ENCODE peak calls at places on chromosomes 1 and 21, in ten cellular contexts. One of them, this sample, is unnamed.

GRCh38 chr1:165403835-165404482 is 41.0 kb downstream of the RXRG start:
- DNase-seq in HFFc6: no peak
- DNase-seq in WTC11: peak; percentile 66
- DNase-seq in T-cell: no peak
- DNase-seq in astrocyte of the spinal cord: no peak
- DNase-seq in GM12865: peak; percentile 48
- DNase-seq in occipital lobe: no peak
- DNase-seq in psoas muscle: no peak
- DNase-seq in stimulated activated CD4-positive, alpha-beta T cell treated with anti-CD3 and anti-CD28 coated beads, Interleukin-15, amount 100 ng/mL, for 24 hours: peak; percentile 39
- DNase-seq in stimulated activated CD8-positive, alpha-beta memory T cell treated with anti-CD3 and anti-CD28 coated beads, Interleukin-15, amount 100 ng/mL, for 24 hours: no peak
- DNase-seq in this sample: no peak

GRCh38 chr1:155882235-155882634 is 22.9 kb downstream of the SYT11 start:
- DNase-seq in T-cell: no peak
- DNase-seq in stimulated activated CD8-positive, alpha-beta memory T cell treated with anti-CD3 and anti-CD28 coated beads, Interleukin-15, amount 100 ng/mL, for 24 hours: no peak
- DNase-seq in HFFc6: no peak
- DNase-seq in occipital lobe: no peak
- DNase-seq in stimulated activated CD4-positive, alpha-beta T cell treated with anti-CD3 and anti-CD28 coated beads, Interleukin-15, amount 100 ng/mL, for 24 hours: no peak
- DNase-seq in WTC11: no peak
- DNase-seq in astrocyte of the spinal cord: no peak
- DNase-seq in psoas muscle: no peak
- DNase-seq in GM12865: peak; percentile 34
- DNase-seq in this sample: no peak

GRCh38 chr1:89934441-89934840 is 60.5 kb upstream of the ZNF326 start:
- DNase-seq in stimulated activated CD8-positive, alpha-beta memory T cell treated with anti-CD3 and anti-CD28 coated beads, Interleukin-15, amount 100 ng/mL, for 24 hours: no peak
- DNase-seq in WTC11: no peak
- DNase-seq in astrocyte of the spinal cord: no peak
- DNase-seq in occipital lobe: no peak
- DNase-seq in T-cell: no peak
- DNase-seq in GM12865: no peak
- DNase-seq in psoas muscle: no peak
- DNase-seq in HFFc6: no peak
- DNase-seq in stimulated activated CD4-positive, alpha-beta T cell treated with anti-CD3 and anti-CD28 coated beads, Interleukin-15, amount 100 ng/mL, for 24 hours: no peak
- DNase-seq in this sample: no peak

GRCh38 chr21:17467829-17468228 is 45.0 kb upstream of the CXADR start:
- DNase-seq in HFFc6: no peak
- DNase-seq in GM12865: no peak
- DNase-seq in stimulated activated CD4-positive, alpha-beta T cell treated with anti-CD3 and anti-CD28 coated beads, Interleukin-15, amount 100 ng/mL, for 24 hours: no peak
- DNase-seq in WTC11: no peak
- DNase-seq in astrocyte of the spinal cord: no peak
- DNase-seq in T-cell: no peak
- DNase-seq in stimulated activated CD8-positive, alpha-beta memory T cell treated with anti-CD3 and anti-CD28 coated beads, Interleukin-15, amount 100 ng/mL, for 24 hours: no peak
- DNase-seq in psoas muscle: no peak
- DNase-seq in occipital lobe: no peak
- DNase-seq in this sample: no peak

GRCh38 chr1:36133484-36133883 is 8.5 kb upstream of the COL8A2 start:
- DNase-seq in stimulated activated CD8-positive, alpha-beta memory T cell treated with anti-CD3 and anti-CD28 coated beads, Interleukin-15, amount 100 ng/mL, for 24 hours: no peak
- DNase-seq in psoas muscle: no peak
- DNase-seq in astrocyte of the spinal cord: peak; percentile 91
- DNase-seq in stimulated activated CD4-positive, alpha-beta T cell treated with anti-CD3 and anti-CD28 coated beads, Interleukin-15, amount 100 ng/mL, for 24 hours: no peak
- DNase-seq in HFFc6: peak; percentile 97
- DNase-seq in WTC11: no peak
- DNase-seq in GM12865: no peak
- DNase-seq in T-cell: no peak
- DNase-seq in occipital lobe: peak; percentile 12
- DNase-seq in this sample: no peak

GRCh38 chr1:16267690-16268180 is 30.8 kb upstream of the CPLANE2 start:
- DNase-seq in psoas muscle: no peak
- DNase-seq in WTC11: no peak
- DNase-seq in astrocyte of the spinal cord: no peak
- DNase-seq in stimulated activated CD4-positive, alpha-beta T cell treated with anti-CD3 and anti-CD28 coated beads, Interleukin-15, amount 100 ng/mL, for 24 hours: no peak
- DNase-seq in stimulated activated CD8-positive, alpha-beta memory T cell treated with anti-CD3 and anti-CD28 coated beads, Interleukin-15, amount 100 ng/mL, for 24 hours: no peak
- DNase-seq in GM12865: no peak
- DNase-seq in occipital lobe: no peak
- DNase-seq in HFFc6: no peak
- DNase-seq in T-cell: no peak
- DNase-seq in this sample: no peak

GRCh38 chr1:84253891-84254290 is 47.6 kb upstream of the SAMD13 start:
- DNase-seq in stimulated activated CD4-positive, alpha-beta T cell treated with anti-CD3 and anti-CD28 coated beads, Interleukin-15, amount 100 ng/mL, for 24 hours: no peak
- DNase-seq in psoas muscle: peak; percentile 68
- DNase-seq in T-cell: no peak
- DNase-seq in occipital lobe: peak; percentile 84
- DNase-seq in GM12865: no peak
- DNase-seq in stimulated activated CD8-positive, alpha-beta memory T cell treated with anti-CD3 and anti-CD28 coated beads, Interleukin-15, amount 100 ng/mL, for 24 hours: no peak
- DNase-seq in astrocyte of the spinal cord: peak; percentile 94
- DNase-seq in WTC11: no peak
- DNase-seq in HFFc6: peak; percentile 89
- DNase-seq in this sample: no peak

GRCh38 chr1:226569879-226570547 is 21.4 kb downstream of the STUM start:
- DNase-seq in T-cell: no peak
- DNase-seq in occipital lobe: no peak
- DNase-seq in HFFc6: peak; percentile 20
- DNase-seq in stimulated activated CD4-positive, alpha-beta T cell treated with anti-CD3 and anti-CD28 coated beads, Interleukin-15, amount 100 ng/mL, for 24 hours: peak; percentile 37
- DNase-seq in GM12865: peak; percentile 37
- DNase-seq in psoas muscle: no peak
- DNase-seq in astrocyte of the spinal cord: no peak
- DNase-seq in WTC11: peak; percentile 77
- DNase-seq in stimulated activated CD8-positive, alpha-beta memory T cell treated with anti-CD3 and anti-CD28 coated beads, Interleukin-15, amount 100 ng/mL, for 24 hours: no peak
- DNase-seq in this sample: no peak

GRCh38 chr1:244989813-244990212 is 125.5 kb upstream of the HNRNPU start:
- DNase-seq in stimulated activated CD8-positive, alpha-beta memory T cell treated with anti-CD3 and anti-CD28 coated beads, Interleukin-15, amount 100 ng/mL, for 24 hours: no peak
- DNase-seq in GM12865: no peak
- DNase-seq in occipital lobe: no peak
- DNase-seq in psoas muscle: no peak
- DNase-seq in astrocyte of the spinal cord: peak; percentile 17
- DNase-seq in stimulated activated CD4-positive, alpha-beta T cell treated with anti-CD3 and anti-CD28 coated beads, Interleukin-15, amount 100 ng/mL, for 24 hours: no peak
- DNase-seq in HFFc6: peak; percentile 44
- DNase-seq in T-cell: no peak
- DNase-seq in WTC11: no peak
- DNase-seq in this sample: no peak

GRCh38 chr1:92277105-92277504 is 21.7 kb downstream of the GLMN start:
- DNase-seq in WTC11: no peak
- DNase-seq in occipital lobe: no peak
- DNase-seq in astrocyte of the spinal cord: peak; percentile 52
- DNase-seq in stimulated activated CD8-positive, alpha-beta memory T cell treated with anti-CD3 and anti-CD28 coated beads, Interleukin-15, amount 100 ng/mL, for 24 hours: no peak
- DNase-seq in T-cell: no peak
- DNase-seq in HFFc6: peak; percentile 44
- DNase-seq in GM12865: no peak
- DNase-seq in stimulated activated CD4-positive, alpha-beta T cell treated with anti-CD3 and anti-CD28 coated beads, Interleukin-15, amount 100 ng/mL, for 24 hours: no peak
- DNase-seq in psoas muscle: no peak
- DNase-seq in this sample: no peak

GRCh38 chr1:95033843-95034242 is 38.9 kb downstream of the ALG14 start:
- DNase-seq in T-cell: no peak
- DNase-seq in GM12865: no peak
- DNase-seq in HFFc6: no peak
- DNase-seq in psoas muscle: no peak
- DNase-seq in astrocyte of the spinal cord: no peak
- DNase-seq in occipital lobe: no peak
- DNase-seq in stimulated activated CD4-positive, alpha-beta T cell treated with anti-CD3 and anti-CD28 coated beads, Interleukin-15, amount 100 ng/mL, for 24 hours: no peak
- DNase-seq in WTC11: no peak
- DNase-seq in stimulated activated CD8-positive, alpha-beta memory T cell treated with anti-CD3 and anti-CD28 coated beads, Interleukin-15, amount 100 ng/mL, for 24 hours: no peak
- DNase-seq in this sample: no peak